ENCODE peak calls at places on chromosome X, in seven cellular contexts. X is K562, O is H1, S is SK-N-SH, G is NT2/D1, R is HepG2, W is GM12878. H is an unnamed sample.

GRCh38 chrX:85375333-85375738 is 4.1 kb downstream of the POF1B start:
- DNase-seq in R (no peak), W (no peak), X (no peak), O (no peak), S (peak; percentile 30), G (no peak), H (no peak)

GRCh38 chrX:133838761-133839676 is 146.4 kb downstream of the GPC3 start:
- DNase-seq in X (peak; percentile 27), R (no peak), S (peak; percentile 50), G (peak; percentile 6), W (no peak), O (peak; percentile 66), H (peak; percentile 3)

GRCh38 chrX:154074199-154074598 is 23.3 kb downstream of the MECP2 start:
- DNase-seq in S (no peak), O (no peak), G (no peak), W (no peak), R (peak; percentile 19), X (no peak), H (no peak)

GRCh38 chrX:2635366-2635765 is 55.7 kb upstream of the CD99 start:
- DNase-seq in X (no peak), R (no peak), W (no peak), O (no peak), G (no peak), S (no peak), H (no peak)

GRCh38 chrX:115650916-115651315 is 89.9 kb downstream of the PLS3 start:
- DNase-seq in R (peak; percentile 33), X (peak; percentile 21), O (peak; percentile 50), W (peak; percentile 17), G (peak; percentile 57), S (peak; percentile 52), H (peak; percentile 23)

GRCh38 chrX:47098746-47099145 is 20.5 kb downstream of the RGN start:
- DNase-seq in O (no peak), W (no peak), G (no peak), R (no peak), S (no peak), X (no peak), H (no peak)

GRCh38 chrX:115564243-115564642 is 3.3 kb downstream of the PLS3 start:
- DNase-seq in W (no peak), X (no peak), S (no peak), R (peak; percentile 10), O (no peak), G (no peak), H (no peak)

GRCh38 chrX:69556094-69557011 is 52.2 kb downstream of the NALF2 start:
- DNase-seq in W (no peak), S (no peak), G (peak; percentile 78), O (peak; percentile 52), R (peak; percentile 99), X (peak; percentile 26), H (peak; percentile 84)

GRCh38 chrX:103918050-103918449 is 44.4 kb upstream of the TMSB15B start:
- DNase-seq in S (peak; percentile 70), W (no peak), X (peak; percentile 37), R (no peak), G (peak; percentile 83), O (peak; percentile 61), H (peak; percentile 50)

GRCh38 chrX:38649227-38649626 is 87.9 kb downstream of the TSPAN7 start:
- DNase-seq in O (no peak), W (no peak), G (no peak), R (no peak), X (peak; percentile 19), S (no peak), H (no peak)

GRCh38 chrX:76420237-76420636 is 7.3 kb upstream of the MAGEE1 start:
- DNase-seq in W (no peak), G (no peak), S (no peak), O (no peak), R (no peak), X (no peak), H (no peak)

GRCh38 chrX:133726211-133726630 is 259.2 kb downstream of the GPC3 start:
- DNase-seq in S (no peak), O (no peak), W (no peak), R (peak; percentile 27), X (no peak), G (no peak), H (peak; percentile 27)

GRCh38 chrX:17005712-17006372 is 59.4 kb downstream of the REPS2 start:
- DNase-seq in O (no peak), X (no peak), R (no peak), S (no peak), W (no peak), G (no peak), H (no peak)

GRCh38 chrX:71217298-71217697 is 5.7 kb upstream of the GJB1 start:
- DNase-seq in R (no peak), O (no peak), W (no peak), G (no peak), X (no peak), S (no peak), H (no peak)

GRCh38 chrX:119826399-119826959 is 26.3 kb downstream of the UPF3B start:
- DNase-seq in R (peak; percentile 76), S (no peak), O (no peak), W (no peak), X (no peak), G (no peak), H (no peak)

GRCh38 chrX:127879585-127879984 is 172.6 kb downstream of the ACTRT1 start:
- DNase-seq in R (no peak), W (no peak), X (no peak), S (no peak), G (no peak), O (no peak), H (no peak)

GRCh38 chrX:10781847-10782530 is 161.6 kb upstream of the MID1 start:
- DNase-seq in R (no peak), X (no peak), O (no peak), S (no peak), G (no peak), W (no peak), H (no peak)

GRCh38 chrX:23525531-23525930 is 141.8 kb upstream of the PRDX4 start:
- DNase-seq in R (no peak), S (no peak), G (no peak), W (no peak), X (no peak), O (no peak), H (no peak)

GRCh38 chrX:9775930-9776329 is 10.3 kb upstream of the GPR143 start:
- DNase-seq in S (no peak), W (no peak), X (no peak), R (no peak), G (no peak), O (no peak), H (no peak)

GRCh38 chrX:23888887-23889501 is 18.7 kb downstream of the APOO start:
- DNase-seq in S (no peak), G (no peak), X (no peak), O (no peak), R (no peak), W (no peak), H (no peak)

GRCh38 chrX:41588271-41588670 is 100.5 kb upstream of the GPR34 start:
- DNase-seq in S (peak; percentile 10), X (peak; percentile 8), O (no peak), G (no peak), R (no peak), W (no peak), H (no peak)

GRCh38 chrX:68420559-68420958 is 12.7 kb downstream of the OPHN1 start:
- DNase-seq in S (no peak), W (no peak), O (no peak), X (no peak), R (no peak), G (no peak), H (no peak)

GRCh38 chrX:40952855-40953254 is 132.4 kb upstream of the USP9X start:
- DNase-seq in G (no peak), R (no peak), W (peak; percentile 26), O (no peak), S (no peak), X (no peak), H (no peak)

GRCh38 chrX:18291006-18291545 is 63.4 kb downstream of the SCML2 start:
- DNase-seq in O (no peak), S (no peak), X (no peak), R (no peak), G (no peak), W (no peak), H (no peak)

GRCh38 chrX:46407036-46407752 is 138.0 kb downstream of the ZNF674 start:
- DNase-seq in X (no peak), O (no peak), G (no peak), W (no peak), R (no peak), S (no peak), H (no peak)

DNA sequence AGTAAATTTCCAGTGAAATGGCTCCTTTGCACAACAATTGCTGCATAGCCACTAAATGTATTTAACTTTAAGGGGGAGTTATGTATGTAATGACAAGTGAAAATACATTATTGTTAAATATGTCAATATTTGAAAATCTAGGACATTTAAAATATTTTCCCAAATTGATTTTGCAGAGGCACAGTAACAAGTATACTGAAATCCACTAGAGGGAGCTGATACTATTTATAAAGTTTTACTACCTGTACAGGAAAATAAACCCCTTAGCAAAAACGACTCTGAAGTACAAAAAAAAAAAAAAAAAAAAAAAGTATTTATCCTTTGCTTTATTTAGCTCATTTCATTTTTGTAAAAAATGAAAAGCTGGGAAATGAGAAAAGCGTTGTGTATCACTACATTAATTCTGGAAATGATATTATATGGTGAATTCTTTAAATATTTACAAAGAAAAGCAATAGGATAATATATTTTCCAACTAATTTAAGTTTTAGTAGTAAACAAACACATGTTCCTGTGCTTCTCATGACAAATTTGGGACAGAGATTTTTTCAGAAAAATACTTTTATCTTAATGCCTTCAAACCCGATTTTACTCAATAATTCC is 727.7 kb downstream of the DMD start:
- DNase-seq in S (peak; percentile 11), O (no peak), X (no peak), R (no peak), W (no peak), G (no peak), H (no peak)
- TF ChIP-seq YY1 in S (no peak), O (no peak), X (no peak), R (no peak), W (no peak), G (no peak), H (no peak)

GRCh38 chrX:136764206-136764605 is 16.5 kb downstream of the ARHGEF6 start:
- DNase-seq in R (no peak), X (no peak), S (no peak), W (no peak), O (no peak), G (no peak), H (no peak)
- H3K9ac ChIP-seq in R (no peak overlapping the region), X (no peak overlapping the region), S (no peak overlapping the region), W (no peak overlapping the region), O (no peak overlapping the region), G (no peak overlapping the region), H (no peak overlapping the region)

DNA sequence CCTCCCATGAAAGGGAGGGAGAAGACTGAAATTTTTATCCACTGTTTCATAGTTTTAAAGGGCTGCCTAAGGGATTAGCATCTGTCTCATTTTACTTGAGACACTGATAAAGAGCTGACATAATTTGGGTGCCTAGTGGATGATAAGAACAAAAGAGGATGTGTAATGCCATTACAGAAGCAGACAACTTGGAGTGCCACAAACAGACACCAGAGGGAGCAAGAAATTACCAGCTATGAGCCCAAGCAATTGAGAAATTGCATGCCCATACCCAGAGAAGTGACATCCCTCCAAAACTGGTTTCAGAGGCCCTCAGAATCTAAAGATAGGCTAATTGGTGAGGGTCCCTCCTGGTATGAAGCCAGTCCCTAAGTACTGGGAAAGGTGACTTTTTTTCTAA is 38.5 kb upstream of the POU3F4 start:
- DNase-seq in X (no peak), R (peak; percentile 6), O (peak; percentile 46), G (peak; percentile 27), W (no peak), S (peak; percentile 15), H (no peak)
- TF ChIP-seq YY1 in X (no peak), R (no peak), O (no peak), G (no peak), W (no peak), S (no peak), H (no peak)

GRCh38 chrX:101973066-101973465 is 41.2 kb upstream of the ZMAT1 start:
- DNase-seq in G (no peak), X (no peak), W (no peak), R (no peak), O (no peak), S (no peak), H (no peak)

GRCh38 chrX:101977091-101977490 is 45.3 kb upstream of the ZMAT1 start:
- DNase-seq in W (no peak), X (no peak), O (no peak), G (no peak), R (no peak), S (no peak), H (no peak)
- H3K9ac ChIP-seq in W (no peak overlapping the region), X (no peak overlapping the region), O (no peak overlapping the region), G (no peak overlapping the region), R (no peak overlapping the region), S (no peak overlapping the region), H (no peak overlapping the region)